ENCODE peak calls at places on chromosomes 4 and X, in nine cellular contexts. T is upper lobe of right lung, Z is vagina, L is PC-3, V is gastrocnemius medialis, M is Peyer's patch, U is upper lobe of left lung, B is coronary artery, X is tibial nerve. I is an unnamed sample.

GRCh38 chrX:134684956-134685355 is 26.7 kb upstream of the PLAC1 start:
- DNase-seq in V (peak), U (no peak), L (no peak), M (no peak), T (no peak), B (no peak), X (no peak), Z (no peak), I (no peak)

GRCh38 chr4:39526810-39527295 is 386 bp downstream of the UGDH start:
- DNase-seq in M (no peak), U (no peak), X (peak), B (no peak), T (no peak), V (no peak), L (peak), Z (peak), I (no peak)

GRCh38 chr4:120725639-120726585 is 196.6 kb downstream of the PRDM5 start:
- DNase-seq in V (no peak), T (no peak), U (no peak), Z (no peak), B (no peak), X (no peak), L (no peak), M (no peak), I (no peak)

GRCh38 chr4:101200561-101200960 is 146.8 kb downstream of the PPP3CA start:
- DNase-seq in V (no peak), X (no peak), M (no peak), U (no peak), T (no peak), Z (no peak), B (no peak), L (peak), I (no peak)

GRCh38 chr4:66613591-66613990 is 931.7 kb downstream of the CENPC start:
- DNase-seq in U (no peak), M (no peak), Z (no peak), B (no peak), X (no peak), V (no peak), L (no peak), T (no peak), I (no peak)

GRCh38 chr4:19278665-19279064 is 973.0 kb upstream of the SLIT2 start:
- DNase-seq in U (no peak), L (no peak), B (no peak), Z (no peak), X (no peak), V (no peak), M (no peak), T (no peak), I (no peak)

GRCh38 chr4:156137971-156138581 is 184.4 kb upstream of the CTSO start:
- DNase-seq in V (no peak), L (no peak), X (no peak), U (no peak), Z (no peak), B (no peak), M (no peak), T (no peak), I (no peak)

GRCh38 chr4:129335263-129335662 is 239.3 kb downstream of the C4orf33 start:
- DNase-seq in Z (no peak), T (no peak), U (no peak), M (no peak), L (no peak), B (no peak), X (no peak), V (no peak), I (no peak)

GRCh38 chr4:179804440-179804839 is 2362.2 kb upstream of the AGA start:
- DNase-seq in B (no peak), M (no peak), V (no peak), T (no peak), X (no peak), U (no peak), L (no peak), Z (no peak), I (no peak)

GRCh38 chr4:100576570-100576969 is 58.7 kb upstream of the EMCN start:
- DNase-seq in U (no peak), L (no peak), M (no peak), B (no peak), V (no peak), T (no peak), Z (no peak), X (no peak), I (no peak)

GRCh38 chr4:152063301-152064235 is 302.8 kb upstream of the GATB start:
- DNase-seq in V (peak), B (no peak), X (no peak), Z (no peak), L (peak), U (no peak), M (peak), T (no peak), I (no peak)

GRCh38 chr4:158319880-158320279 is 109.6 kb downstream of the TMEM144 start:
- DNase-seq in T (no peak), L (no peak), V (no peak), B (no peak), M (no peak), X (no peak), Z (no peak), U (no peak), I (no peak)

GRCh38 chr4:157221426-157221894 is 932 bp downstream of the GRIA2 start:
- DNase-seq in X (no peak), L (no peak), B (no peak), Z (no peak), M (no peak), U (no peak), V (no peak), T (no peak), I (no peak)

GRCh38 chr4:88846232-88846790 is 148.7 kb upstream of the NAP1L5 start:
- DNase-seq in Z (no peak), L (peak), M (no peak), V (no peak), X (no peak), B (no peak), T (no peak), U (no peak), I (no peak)

GRCh38 chr4:146095867-146096266 is 79.7 kb upstream of the LSM6 start:
- DNase-seq in T (no peak), B (no peak), M (no peak), V (no peak), U (no peak), Z (no peak), L (no peak), X (no peak), I (no peak)

GRCh38 chr4:8705161-8706145 is 112.9 kb downstream of the CPZ start:
- DNase-seq in Z (no peak), B (peak), M (peak), V (peak), X (no peak), T (peak), U (peak), L (no peak), I (no peak)

GRCh38 chrX:68710870-68711576 is 63.6 kb downstream of the STARD8 start:
- DNase-seq in T (no peak), M (peak), X (peak), B (no peak), V (peak), U (peak), Z (no peak), L (peak), I (no peak)

GRCh38 chr4:146335763-146336412 is 121.5 kb downstream of the REELD1 start:
- DNase-seq in M (no peak), T (no peak), Z (no peak), B (no peak), X (no peak), U (no peak), L (peak), V (no peak), I (no peak)

GRCh38 chr4:171203425-171203824 is 609.8 kb upstream of the GALNTL6 start:
- DNase-seq in V (no peak), U (no peak), B (no peak), X (no peak), Z (no peak), L (peak), T (no peak), M (no peak), I (no peak)

GRCh38 chr4:78768447-78769177 is 7.5 kb upstream of the BMP2K start:
- DNase-seq in B (no peak), X (no peak), U (no peak), V (no peak), Z (no peak), M (peak), T (no peak), L (peak), I (no peak)

GRCh38 chrX:138128025-138128671 is 562.2 kb downstream of the ZIC3 start:
- DNase-seq in M (no peak), V (no peak), B (no peak), L (peak), U (no peak), Z (no peak), X (peak), T (no peak), I (no peak)

DNA sequence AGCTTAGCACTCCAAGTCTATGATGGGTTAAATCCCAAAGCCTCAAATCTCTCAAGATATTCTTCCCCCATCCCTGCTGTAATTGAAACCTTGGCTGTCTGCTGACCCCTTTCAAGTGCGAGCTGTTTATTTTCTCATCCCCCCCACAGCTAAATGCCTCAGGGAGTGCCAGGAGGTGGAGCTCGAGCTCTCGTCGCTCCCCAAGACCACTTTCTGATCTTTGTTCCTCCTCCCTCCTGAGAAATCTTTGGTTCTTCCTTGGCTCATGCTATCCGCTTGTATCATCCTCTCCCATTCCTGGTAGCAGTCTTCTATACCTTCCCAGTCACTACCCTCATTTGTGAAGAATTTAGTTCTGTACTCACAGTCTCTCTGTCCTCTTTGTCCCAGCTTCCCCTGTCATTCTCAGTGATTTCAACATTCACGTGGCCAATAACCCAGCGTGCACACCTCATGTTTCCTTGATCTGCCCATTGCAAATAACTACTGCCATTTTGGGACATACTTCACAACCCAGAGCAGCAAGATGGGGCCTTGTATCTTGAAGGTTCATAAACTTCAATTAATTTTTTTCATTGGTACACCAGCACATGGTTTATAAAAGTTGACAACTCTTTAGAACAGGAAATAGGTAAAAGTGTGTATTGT is 9.2 kb upstream of the SLC25A43 start:
- DNase-seq in X (no peak), V (no peak), U (no peak), L (no peak), T (no peak), Z (peak), M (no peak), B (no peak), I (no peak)
- H3K4me3 ChIP-seq in X (no peak), V (no peak), U (no peak), L (no peak), T (no peak), Z (no peak), M (no peak), B (no peak), I (no peak)

DNA sequence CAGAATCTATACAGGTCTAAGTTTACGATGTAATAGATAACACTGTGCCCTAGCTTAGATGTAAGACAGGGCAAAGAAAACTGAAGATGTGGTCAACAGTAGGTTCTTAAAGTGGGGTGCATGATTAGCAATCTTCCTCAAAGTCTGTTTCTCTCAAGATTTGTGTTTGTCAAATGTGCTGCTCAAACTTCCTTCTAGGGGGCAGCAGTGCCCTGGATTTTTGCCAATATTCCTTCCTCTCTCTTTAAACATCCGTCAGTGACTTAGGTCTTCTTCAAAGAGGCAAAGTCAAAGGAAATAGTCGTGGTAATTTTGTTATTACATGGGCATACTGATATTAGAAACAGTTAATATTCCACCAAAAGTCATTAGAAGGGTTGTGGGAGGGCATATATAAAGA is 4.2 kb upstream of the PDHA2 start:
- DNase-seq in X (no peak), L (peak), Z (no peak), M (no peak), B (no peak), V (no peak), T (no peak), U (no peak), I (no peak)
- TF ChIP-seq CTCF in X (no peak), L (peak), Z (no peak), M (no peak), B (no peak), V (no peak), T (peak), U (no peak), I (peak)

GRCh38 chr4:102342404-102343074 is 2.7 kb downstream of the SLC39A8 start:
- DNase-seq in T (no peak), B (no peak), Z (no peak), X (no peak), M (no peak), L (no peak), U (no peak), V (no peak), I (no peak)
- H3K4me3 ChIP-seq in T (peak), B (no peak), Z (no peak), X (no peak), M (no peak), L (no peak), U (peak), V (no peak), I (peak)

GRCh38 chrX:45138525-45138924 is 62.2 kb downstream of the DIPK2B start:
- DNase-seq in U (no peak), Z (no peak), B (no peak), X (no peak), L (no peak), T (no peak), V (no peak), M (no peak), I (no peak)

GRCh38 chrX:45142185-45142584 is 58.5 kb downstream of the DIPK2B start:
- DNase-seq in X (no peak), T (no peak), U (no peak), V (no peak), Z (no peak), M (no peak), L (no peak), B (no peak), I (no peak)

GRCh38 chrX:45145492-45146215 is 55.0 kb downstream of the DIPK2B start:
- DNase-seq in B (no peak), L (peak), X (no peak), V (no peak), T (no peak), M (no peak), U (no peak), Z (no peak), I (no peak)

GRCh38 chrX:45140812-45141211 is 59.9 kb downstream of the DIPK2B start:
- DNase-seq in X (no peak), B (no peak), L (no peak), U (no peak), V (no peak), T (no peak), Z (no peak), M (no peak), I (no peak)

DNA sequence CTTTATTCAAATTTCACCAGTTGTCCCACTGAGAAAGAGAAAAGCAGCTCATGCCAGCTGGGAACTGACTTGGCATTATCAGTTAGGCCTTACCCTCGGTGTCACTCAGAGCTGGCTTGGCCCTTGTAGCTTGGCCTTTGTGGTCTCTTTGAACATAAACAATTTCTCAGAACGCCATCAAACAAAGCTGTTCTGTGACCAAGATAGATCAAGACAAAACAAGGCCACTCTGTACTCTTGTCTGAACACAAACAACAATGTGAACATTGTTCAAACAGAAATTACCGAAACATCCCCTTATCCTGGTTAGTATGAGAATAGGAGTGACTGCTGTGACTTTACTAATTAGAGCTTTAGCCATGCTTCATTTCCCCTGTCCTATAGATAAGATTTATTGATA is 57.2 kb downstream of the DIPK2B start:
- DNase-seq in L (no peak), T (no peak), V (no peak), B (no peak), Z (no peak), U (no peak), M (no peak), X (no peak), I (no peak)
- TF ChIP-seq CTCF in L (no peak), T (no peak), V (no peak), B (no peak), Z (no peak), U (no peak), M (no peak), X (no peak), I (no peak)

GRCh38 chrX:19805054-19805690 is 82.2 kb downstream of the SH3KBP1 start:
- DNase-seq in U (no peak), X (no peak), M (no peak), Z (no peak), L (no peak), T (no peak), V (no peak), B (no peak), I (no peak)
- H3K4me3 ChIP-seq in U (no peak), X (no peak), M (no peak), Z (no peak), L (no peak), T (no peak), V (no peak), B (no peak), I (no peak)

I was measured in GM12864.